ENCODE peak calls at places on chromosomes 6 and 20, in nine cellular contexts. J is CD4-positive, alpha-beta memory T cell; G is hepatocyte; I is OCI-LY7; V is ascending aorta; Q is brain microvascular endothelial cell; W is breast epithelium; O is SJSA1; N is IMR-90. L is an unnamed sample.

GRCh38 chr20:54929191-54929590 is 453.8 kb downstream of the DOK5 start:
- DNase-seq in J (no peak), N (no peak), Q (no peak), G (no peak), I (no peak), W (no peak), V (no peak), O (no peak), L (no peak)

GRCh38 chr6:11271637-11272036 is 39.2 kb upstream of the NEDD9 start:
- DNase-seq in W (no peak), J (no peak), Q (no peak), G (no peak), I (no peak), V (no peak), N (peak; percentile 96), O (peak; percentile 81), L (no peak)

GRCh38 chr6:122839477-122839876 is 50.4 kb downstream of the SMPDL3A start:
- DNase-seq in V (no peak), G (peak; percentile 79), I (peak; percentile 41), N (peak; percentile 50), Q (peak; percentile 61), O (peak; percentile 47), J (peak; percentile 35), W (peak; percentile 35), L (peak; percentile 69)

GRCh38 chr20:32052090-32052791 is at the start of gene HCK:
- DNase-seq in V (no peak), O (no peak), N (no peak), Q (no peak), J (no peak), W (no peak), I (no peak), G (no peak), L (no peak)

GRCh38 chr6:26234421-26235239 is 130.4 kb upstream of the BTN3A2 start:
- DNase-seq in V (no peak), J (peak; percentile 85), N (peak; percentile 84), I (peak; percentile 90), Q (peak; percentile 75), G (peak; percentile 84), W (peak; percentile 80), O (peak; percentile 73), L (no peak)

GRCh38 chr6:5110246-5110645 is 25.1 kb downstream of the PPP1R3G start:
- DNase-seq in N (no peak), J (no peak), Q (no peak), W (no peak), V (no peak), O (no peak), I (no peak), G (no peak), L (no peak)

GRCh38 chr6:134171517-134171916 is 119.1 kb upstream of the SLC2A12 start:
- DNase-seq in O (no peak), V (no peak), W (no peak), I (no peak), J (no peak), N (peak; percentile 49), G (no peak), Q (no peak), L (no peak)

GRCh38 chr6:10359581-10359980 is 55.3 kb downstream of the TFAP2A start:
- DNase-seq in O (no peak), Q (no peak), W (no peak), J (no peak), V (no peak), I (no peak), G (no peak), N (no peak), L (no peak)

GRCh38 chr20:57868310-57868709 is 158.5 kb upstream of the PMEPA1 start:
- DNase-seq in I (no peak), N (no peak), Q (no peak), O (peak; percentile 34), G (no peak), V (no peak), W (no peak), J (no peak), L (peak; percentile 49)

GRCh38 chr6:33668914-33669313 is 42.6 kb downstream of the UQCC2 start:
- DNase-seq in W (no peak), O (no peak), Q (no peak), N (no peak), V (no peak), J (peak; percentile 72), G (peak; percentile 60), I (peak; percentile 48), L (no peak)

GRCh38 chr6:46234156-46234556 is 63.4 kb upstream of the ENPP5 start:
- DNase-seq in I (no peak), N (no peak), J (no peak), O (no peak), V (no peak), W (no peak), Q (no peak), G (no peak), L (peak; percentile 65)

GRCh38 chr20:35306931-35307517 is 14.8 kb upstream of the FAM83C start:
- DNase-seq in I (peak; percentile 39), V (no peak), N (peak; percentile 84), W (no peak), Q (peak; percentile 81), G (peak; percentile 85), O (peak; percentile 83), J (no peak), L (no peak)

GRCh38 chr6:85451586-85452306 is 1.9 kb downstream of the NT5E start:
- DNase-seq in J (no peak), I (no peak), W (no peak), O (no peak), N (no peak), V (no peak), G (no peak), Q (no peak), L (no peak)

GRCh38 chr6:132063204-132063603 is 112.0 kb upstream of the CCN2 start:
- DNase-seq in W (no peak), G (no peak), J (no peak), I (no peak), O (peak; percentile 46), Q (peak; percentile 81), N (peak; percentile 83), V (no peak), L (no peak)

GRCh38 chr20:13526551-13526950 is 112.2 kb downstream of the TASP1 start:
- DNase-seq in I (no peak), W (no peak), V (no peak), Q (peak; percentile 14), G (no peak), O (no peak), J (no peak), N (peak; percentile 29), L (no peak)

GRCh38 chr6:116120430-116120829 is 5.5 kb downstream of the COL10A1 start:
- DNase-seq in J (no peak), Q (no peak), I (no peak), O (no peak), G (no peak), W (no peak), N (no peak), V (no peak), L (no peak)

GRCh38 chr6:42394881-42395620 is 56.7 kb downstream of the TRERF1 start:
- DNase-seq in O (no peak), V (no peak), Q (no peak), N (no peak), J (no peak), W (no peak), I (no peak), G (no peak), L (no peak)

GRCh38 chr6:133502451-133503259 is 261.5 kb downstream of the EYA4 start:
- DNase-seq in V (no peak), O (no peak), I (no peak), G (peak; percentile 15), W (no peak), Q (peak; percentile 91), N (peak; percentile 94), J (no peak), L (peak; percentile 71)

GRCh38 chr20:49526056-49526455 is 41.9 kb downstream of the PTGIS start:
- DNase-seq in W (no peak), Q (no peak), J (no peak), G (no peak), I (no peak), V (no peak), N (no peak), O (no peak), L (no peak)

GRCh38 chr20:3195607-3196230 is 8.8 kb downstream of the DDRGK1 start:
- DNase-seq in V (no peak), N (no peak), I (no peak), O (no peak), G (no peak), W (no peak), Q (no peak), J (no peak), L (no peak)
- H3K36me3 ChIP-seq in V (peaks cover 96% of the 10 kb centered on the region), N (peaks cover 67% of the 10 kb centered on the region), I (peaks cover 79% of the 10 kb centered on the region), O (peaks cover 45% of the 10 kb centered on the region), G (no peaks in the 10 kb centered on the region), W (peaks cover 17% of the 10 kb centered on the region), Q (peaks cover 63% of the 10 kb centered on the region), J (peaks cover 62% of the 10 kb centered on the region), L (peaks cover 72% of the 10 kb centered on the region)

GRCh38 chr6:36196880-36197548 is 470 bp downstream of the BRPF3 start:
- DNase-seq in V (peak; percentile 88), G (peak; percentile 99), Q (peak; percentile 97), J (peak; percentile 98), W (peak; percentile 96), O (peak; percentile 99), N (peak; percentile 96), I (peak; percentile 98), L (peak; percentile 98)
- H3K27ac ChIP-seq in V (peak overlapping the region; percentile 94), G (peak overlapping the region; percentile 98), Q (peak overlapping the region; percentile 83), J (peak overlapping the region; percentile 73), W (peak overlapping the region; percentile 97), O (peak overlapping the region; percentile 81), N (peak overlapping the region; percentile 97), I (peak overlapping the region; percentile 54), L (peak overlapping the region; percentile 98)

DNA sequence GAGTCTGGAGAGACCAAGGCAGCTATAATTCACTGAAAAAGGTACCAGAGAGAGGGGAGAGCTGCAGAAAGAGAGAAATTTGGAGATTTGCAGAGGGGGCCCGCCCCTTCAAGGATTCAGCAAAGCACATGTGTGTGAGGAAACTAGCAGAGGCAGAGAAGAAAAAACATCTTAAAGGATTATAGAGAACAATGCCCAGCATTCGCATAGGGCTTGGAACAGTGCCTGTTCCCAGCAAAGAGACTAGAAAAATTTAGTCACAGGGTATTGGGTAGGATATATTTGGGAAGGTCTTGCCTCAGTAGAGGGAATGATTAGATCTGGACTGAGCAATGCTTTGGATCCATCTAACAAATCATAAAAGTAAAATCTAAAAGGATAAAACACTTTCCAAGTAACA is 44.0 kb downstream of the SRPK1 start:
- DNase-seq in W (no peak), O (no peak), N (no peak), G (no peak), J (no peak), I (no peak), Q (no peak), V (no peak), L (no peak)
- H3K36me3 ChIP-seq in W (no peaks in the 10 kb centered on the region), O (peaks cover 17% of the 10 kb centered on the region), N (peaks cover 9% of the 10 kb centered on the region), G (no peaks in the 10 kb centered on the region), J (peaks cover 4% of the 10 kb centered on the region), I (peaks cover 95% of the 10 kb centered on the region), Q (peaks cover 19% of the 10 kb centered on the region), V (peaks cover 13% of the 10 kb centered on the region), L (peaks cover 4% of the 10 kb centered on the region)

DNA sequence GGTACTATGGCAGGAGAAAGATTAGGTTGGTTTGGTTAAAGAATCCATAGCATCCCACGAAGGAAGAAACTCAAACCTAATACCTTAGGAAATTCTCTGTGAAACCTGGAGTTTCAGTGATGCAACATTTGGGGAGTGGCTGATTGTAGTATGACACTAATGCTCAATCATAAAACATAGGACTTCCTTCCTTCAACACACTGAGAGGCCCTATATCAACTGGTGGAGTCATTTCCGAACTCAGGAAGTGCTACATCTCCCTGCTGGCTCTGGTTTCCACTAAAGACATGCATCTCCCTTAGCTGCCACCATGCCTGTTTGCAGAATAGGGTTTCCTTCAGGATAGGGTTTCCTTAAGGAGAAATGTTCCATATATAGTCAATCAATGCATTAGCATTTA is 5.2 kb upstream of the MANEA start:
- DNase-seq in V (no peak), W (no peak), G (no peak), I (no peak), J (no peak), Q (no peak), N (no peak), O (no peak), L (no peak)
- H3K27ac ChIP-seq in V (no peak overlapping the region), W (no peak overlapping the region), G (no peak overlapping the region), I (no peak overlapping the region), J (no peak overlapping the region), Q (no peak overlapping the region), N (no peak overlapping the region), O (no peak overlapping the region), L (no peak overlapping the region)

L was measured in right atrium auricular region.